ENCODE peak calls at places on chromosomes 1 and 21, in four cellular contexts. E, R, U and O are unnamed samples.

GRCh38 chr1:1200876-1201810 is 5.2 kb downstream of the TNFRSF18 start:
- DNase-seq in U (no peak), R (peak), E (peak), O (peak)

GRCh38 chr21:29523646-29524045 is 224.9 kb downstream of the BACH1 start:
- DNase-seq in R (no peak), E (no peak), U (no peak), O (no peak)

GRCh38 chr21:15264084-15264483 is 199.3 kb upstream of the NRIP1 start:
- DNase-seq in U (no peak), E (no peak), R (no peak), O (no peak)

GRCh38 chr1:205258313-205259176 is 30.8 kb downstream of the TMCC2 start:
- DNase-seq in E (peak), U (no peak), R (no peak), O (no peak)

GRCh38 chr1:232472485-232473041 is 157.4 kb downstream of the SIPA1L2 start:
- DNase-seq in E (no peak), R (no peak), U (no peak), O (no peak)

GRCh38 chr1:94970783-94971182 is 43.9 kb upstream of the CNN3 start:
- DNase-seq in U (no peak), E (no peak), R (no peak), O (peak)

GRCh38 chr1:12595839-12596821 is 21.9 kb downstream of the DHRS3 start:
- DNase-seq in U (no peak), E (no peak), R (peak), O (no peak)

GRCh38 chr1:161915051-161915503 is 108.6 kb downstream of the OLFML2B start:
- DNase-seq in E (no peak), U (no peak), R (no peak), O (no peak)

GRCh38 chr1:98086156-98086555 is 165.3 kb upstream of the DPYD start:
- DNase-seq in E (no peak), R (no peak), U (no peak), O (no peak)

GRCh38 chr21:38933731-38934130 is 128.0 kb downstream of the ETS2 start:
- DNase-seq in U (no peak), R (no peak), E (no peak), O (no peak)

GRCh38 chr1:51916587-51917405 is 38.3 kb upstream of the NRDC start:
- DNase-seq in R (no peak), E (no peak), U (no peak), O (no peak)

GRCh38 chr21:17269760-17270159 is 243.1 kb upstream of the CXADR start:
- DNase-seq in U (no peak), R (no peak), E (no peak), O (no peak)

GRCh38 chr1:19443321-19443720 is 42.0 kb downstream of the CAPZB start:
- DNase-seq in R (no peak), E (no peak), U (no peak), O (no peak)

GRCh38 chr1:94259635-94260289 is 22.4 kb upstream of the ARHGAP29 start:
- DNase-seq in R (peak), E (no peak), U (no peak), O (no peak)

GRCh38 chr1:186925881-186926676 is 97.3 kb downstream of the PLA2G4A start:
- DNase-seq in R (no peak), E (no peak), U (no peak), O (no peak)

GRCh38 chr1:207499573-207499972 is 3.6 kb downstream of the CR1 start:
- DNase-seq in R (peak), E (peak), U (peak), O (peak)

GRCh38 chr1:43983253-43983904 is 4.4 kb downstream of the B4GALT2 start:
- DNase-seq in U (no peak), R (no peak), E (no peak), O (no peak)

GRCh38 chr1:200184196-200184595 is 156.7 kb downstream of the NR5A2 start:
- DNase-seq in E (no peak), R (no peak), U (no peak), O (peak)

GRCh38 chr1:57623039-57623790 is 199.4 kb upstream of the DAB1 start:
- DNase-seq in U (peak), E (no peak), R (peak), O (peak)

GRCh38 chr1:31208361-31208945 is 31.2 kb downstream of the NKAIN1 start:
- DNase-seq in E (no peak), R (no peak), U (peak), O (no peak)

GRCh38 chr1:59500970-59501742 is 204.3 kb downstream of the FGGY start:
- DNase-seq in E (no peak), U (no peak), R (no peak), O (no peak)

GRCh38 chr1:160993544-160993943 is 27.4 kb downstream of the F11R start:
- DNase-seq in U (peak), R (no peak), E (no peak), O (no peak)

GRCh38 chr1:156705321-156705917 is at the start of gene CRABP2:
- DNase-seq in U (no peak), E (no peak), R (peak), O (peak)

GRCh38 chr1:185157599-185158469 is 867 bp downstream of the SWT1 start:
- DNase-seq in U (no peak), E (no peak), R (no peak), O (peak)

DNA sequence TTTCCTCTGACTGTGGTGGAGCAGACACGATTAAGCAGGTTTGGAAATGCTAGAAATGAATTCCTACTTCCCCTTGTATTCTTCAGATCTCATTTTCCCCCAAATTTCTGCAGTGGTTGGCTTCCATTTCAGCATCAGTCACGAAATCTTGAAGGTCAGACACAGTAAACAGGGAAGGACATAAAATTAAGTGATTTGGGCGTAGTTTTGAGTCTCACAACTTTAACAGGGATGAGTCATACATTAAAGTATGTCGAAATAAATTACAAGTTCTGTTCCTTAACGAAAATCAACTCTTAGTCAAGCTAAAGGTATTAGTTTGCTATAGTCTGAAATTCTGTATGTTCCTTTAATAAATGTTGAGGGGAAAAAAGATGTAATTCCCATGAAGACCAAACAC is 61.1 kb downstream of the HNRNPR start:
- DNase-seq in U (no peak), R (no peak), E (no peak), O (no peak)
- TF ChIP-seq ELF4 in U (no peak), R (no peak), E (no peak), O (no peak)

DNA sequence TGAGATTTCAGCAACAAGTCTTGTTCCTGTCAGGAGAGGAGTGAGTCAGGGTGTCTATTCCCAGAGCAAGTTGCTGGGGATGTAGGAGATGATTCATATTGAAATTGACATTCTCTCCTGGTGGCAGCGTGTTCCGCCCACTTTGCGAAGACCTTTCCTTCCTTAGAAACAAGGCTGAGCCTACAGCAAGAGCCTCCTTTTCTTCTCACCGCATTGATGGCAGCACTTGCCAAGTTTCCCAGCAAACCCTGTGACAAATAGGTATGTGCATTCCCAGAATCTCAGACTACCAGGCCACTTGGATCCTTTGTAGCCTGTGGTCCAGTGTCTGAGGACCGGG is 79.4 kb downstream of the MAN1C1 start:
- DNase-seq in U (no peak), R (no peak), E (no peak), O (no peak)
- TF ChIP-seq ELF4 in U (no peak), R (no peak), E (no peak), O (no peak)

DNA sequence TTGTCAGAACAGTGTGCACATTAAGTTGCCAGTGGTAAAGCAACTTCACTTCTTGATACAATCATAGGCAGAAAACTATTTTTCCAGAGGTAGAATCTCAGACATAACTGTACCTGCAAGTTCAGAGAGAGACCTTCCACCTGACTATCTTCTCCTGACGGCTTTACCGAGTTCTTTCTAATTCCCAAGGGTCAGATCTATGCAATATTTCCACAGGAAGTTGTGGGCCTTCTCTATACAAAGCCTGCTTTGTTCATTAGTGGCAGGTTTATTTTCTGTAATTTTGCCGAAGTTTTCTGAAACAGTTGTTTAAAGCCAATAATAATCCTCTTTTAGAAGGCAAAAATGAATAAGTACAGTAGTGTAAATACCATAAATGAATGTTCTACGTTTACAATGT is 58.2 kb upstream of the RCC1 start:
- DNase-seq in E (no peak), R (no peak), U (peak), O (no peak)
- TF ChIP-seq ELF4 in E (no peak), R (no peak), U (no peak), O (no peak)

GRCh38 chr1:89692601-89693503 is 59.9 kb downstream of the LRRC8C start:
- DNase-seq in R (no peak), E (no peak), U (no peak), O (no peak)
- TF ChIP-seq ELF4 in R (no peak), E (no peak), U (no peak), O (no peak)

DNA sequence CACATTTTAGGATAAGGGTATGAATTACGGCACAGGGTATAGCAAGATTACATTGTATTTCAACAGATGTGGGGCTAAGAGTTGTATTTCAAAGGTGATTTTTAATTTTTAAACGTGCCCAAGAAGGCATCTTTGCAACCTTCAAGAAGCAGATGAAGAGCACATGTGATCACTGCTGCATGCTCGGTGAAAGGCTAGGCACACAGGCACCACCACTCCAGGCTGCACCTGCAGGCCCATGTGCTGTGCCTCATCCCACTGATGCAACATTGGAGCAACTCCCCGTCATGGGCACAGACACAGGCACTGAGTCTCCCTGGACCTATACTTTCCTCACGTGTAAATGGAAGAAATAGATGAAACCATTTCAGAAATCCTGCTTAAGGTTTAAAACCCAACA is 23.5 kb downstream of the UBE2G2 start:
- DNase-seq in U (no peak), E (no peak), R (no peak), O (no peak)
- TF ChIP-seq ELF4 in U (no peak), E (no peak), R (no peak), O (no peak)

DNA sequence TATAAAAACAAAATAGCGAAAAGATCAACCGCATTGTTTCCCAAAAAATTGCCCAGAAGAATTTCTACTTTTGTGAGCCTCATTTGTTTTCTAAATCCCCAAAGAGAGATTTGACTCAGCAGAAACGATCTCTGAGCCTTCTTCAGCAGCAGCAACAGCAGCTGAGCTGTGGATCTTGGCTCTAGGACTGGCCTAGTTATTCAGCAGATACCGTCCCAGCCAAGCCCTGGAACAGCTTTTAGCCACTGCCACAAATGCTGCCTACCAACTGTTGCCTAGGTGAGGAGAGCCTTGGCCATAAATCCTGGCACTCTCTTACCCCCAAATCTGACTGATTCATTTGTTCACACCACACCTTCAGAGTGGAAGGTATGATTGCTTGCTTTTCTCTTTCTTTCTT is 320.1 kb downstream of the TGFB2 start:
- DNase-seq in E (no peak), R (no peak), U (no peak), O (no peak)
- TF ChIP-seq ELF4 in E (no peak), R (no peak), U (no peak), O (no peak)

GRCh38 chr1:8020032-8020431 is 6.1 kb downstream of the ERRFI1 start:
- DNase-seq in E (no peak), R (no peak), U (peak), O (no peak)
- TF ChIP-seq ELF4 in E (no peak), R (no peak), U (no peak), O (no peak)

GRCh38 chr1:9231648-9232332 is 2.8 kb upstream of the H6PD start:
- DNase-seq in R (no peak), U (no peak), E (no peak), O (no peak)
- TF ChIP-seq ELF4 in R (no peak), U (no peak), E (no peak), O (no peak)

GRCh38 chr1:96660051-96660450 is 61.5 kb upstream of the PTBP2 start:
- DNase-seq in U (no peak), R (no peak), E (no peak), O (no peak)

GRCh38 chr1:96660503-96660902 is 61.1 kb upstream of the PTBP2 start:
- DNase-seq in U (no peak), E (no peak), R (no peak), O (no peak)
- TF ChIP-seq ELF4 in U (no peak), E (no peak), R (no peak), O (no peak)

GRCh38 chr1:150810958-150811676 is 3.1 kb upstream of the CTSK start:
- DNase-seq in E (no peak), R (no peak), U (no peak), O (peak)
- TF ChIP-seq ELF4 in E (no peak), R (no peak), U (no peak), O (no peak)